ENCODE peak calls at places on chromosomes 11 and 22, in five cellular contexts. R is GM12878, T is A549, C is K562, Z is H1. V is an unnamed sample.

GRCh38 chr11:11215944-11216343 is 137.1 kb downstream of the CSNK2A3 start:
- DNase-seq in T (no peak), Z (no peak), C (no peak), R (no peak), V (peak)

GRCh38 chr11:35362571-35362980 is 56.8 kb downstream of the SLC1A2 start:
- DNase-seq in Z (no peak), R (no peak), T (no peak), C (no peak), V (no peak)

GRCh38 chr22:35044607-35045390 is 21.2 kb upstream of the ISX start:
- DNase-seq in Z (no peak), C (no peak), T (no peak), R (no peak), V (no peak)

GRCh38 chr11:14310696-14311095 is 48.3 kb downstream of the RRAS2 start:
- DNase-seq in Z (no peak), T (no peak), C (no peak), R (no peak), V (no peak)

GRCh38 chr11:45461514-45461913 is 175.4 kb upstream of the SYT13 start:
- DNase-seq in R (no peak), C (no peak), Z (no peak), T (no peak), V (no peak)

GRCh38 chr11:112478806-112479205 is 218.1 kb upstream of the PLET1 start:
- DNase-seq in C (no peak), R (no peak), Z (no peak), T (no peak), V (no peak)

GRCh38 chr11:96001037-96001436 is 77.1 kb upstream of the MTMR2 start:
- DNase-seq in T (no peak), R (no peak), Z (no peak), C (no peak), V (no peak)

GRCh38 chr11:35257287-35257686 is 118.3 kb downstream of the CD44 start:
- DNase-seq in R (peak), Z (no peak), C (no peak), T (no peak), V (no peak)

GRCh38 chr11:6315811-6316425 is 4.4 kb downstream of the CAVIN3 start:
- DNase-seq in C (peak), T (peak), Z (peak), R (no peak), V (peak)

GRCh38 chr11:1397146-1397861 is 7.6 kb downstream of the BRSK2 start:
- DNase-seq in Z (no peak), C (no peak), R (no peak), T (no peak), V (no peak)

GRCh38 chr11:22392561-22392960 is 54.4 kb downstream of the SLC17A6 start:
- DNase-seq in T (no peak), R (no peak), Z (no peak), C (no peak), V (no peak)

GRCh38 chr11:72103754-72104167 is 664 bp upstream of the LAMTOR1 start:
- DNase-seq in C (no peak), R (no peak), T (no peak), Z (no peak), V (no peak)

GRCh38 chr11:64094463-64095223 is 58.9 kb downstream of the FLRT1 start:
- DNase-seq in T (peak), Z (no peak), R (no peak), C (peak), V (no peak)

GRCh38 chr11:119786431-119787073 is 57.6 kb upstream of the NECTIN1 start:
- DNase-seq in T (no peak), R (peak), C (no peak), Z (no peak), V (no peak)

GRCh38 chr11:85803920-85804319 is 7.0 kb downstream of the SYTL2 start:
- DNase-seq in Z (no peak), R (no peak), C (no peak), T (no peak), V (no peak)

GRCh38 chr11:130652671-130653335 is 204.4 kb downstream of the ADAMTS15 start:
- DNase-seq in C (no peak), T (no peak), R (no peak), Z (peak), V (no peak)

GRCh38 chr22:35637943-35638342 is 10.3 kb upstream of the APOL6 start:
- DNase-seq in R (no peak), C (no peak), T (no peak), Z (no peak), V (no peak)

GRCh38 chr11:117387992-117388765 is 60.5 kb downstream of the CEP164 start:
- DNase-seq in R (no peak), Z (no peak), C (no peak), T (no peak), V (no peak)

GRCh38 chr11:130776044-130776390 is 140.3 kb downstream of the SNX19 start:
- DNase-seq in Z (no peak), C (no peak), R (no peak), T (no peak), V (no peak)

GRCh38 chr11:74844072-74844471 is 95.4 kb downstream of the RNF169 start:
- DNase-seq in T (no peak), Z (no peak), C (no peak), R (no peak), V (no peak)

GRCh38 chr22:26718905-26719304 is 61.5 kb downstream of the MIAT start:
- DNase-seq in T (peak), R (no peak), C (no peak), Z (no peak), V (no peak)

GRCh38 chr11:118620529-118621070 is 13.2 kb downstream of the PHLDB1 start:
- DNase-seq in C (peak), Z (no peak), R (no peak), T (no peak), V (peak)

GRCh38 chr11:118621071-118621815 is 13.8 kb downstream of the PHLDB1 start:
- DNase-seq in Z (peak), T (no peak), C (peak), R (no peak), V (peak)

GRCh38 chr11:118621898-118622375 is 14.5 kb downstream of the PHLDB1 start:
- DNase-seq in T (no peak), Z (no peak), C (no peak), R (no peak), V (no peak)

GRCh38 chr11:118623291-118623655 is 15.9 kb downstream of the PHLDB1 start:
- DNase-seq in R (no peak), C (no peak), T (peak), Z (no peak), V (peak)

GRCh38 chr11:118622376-118623290 is 15.2 kb downstream of the PHLDB1 start:
- DNase-seq in C (no peak), T (peak), R (no peak), Z (no peak), V (no peak)
- TF ChIP-seq KDM1A in C (no peak), T (no peak), R (no peak), Z (no peak), V (no peak)

GRCh38 chr11:56624661-56625110 is 10.0 kb upstream of the OR5M1 start:
- DNase-seq in T (peak), C (peak), Z (no peak), R (peak), V (peak)
- TF ChIP-seq KDM1A in T (no peak), C (no peak), Z (no peak), R (no peak), V (no peak)

GRCh38 chr22:32957093-32957835 is 100.9 kb downstream of the SYN3 start:
- DNase-seq in Z (no peak), C (no peak), T (no peak), R (no peak), V (no peak)

GRCh38 chr22:32958021-32958420 is 100.2 kb downstream of the SYN3 start:
- DNase-seq in C (no peak), T (no peak), Z (no peak), R (no peak), V (no peak)
- TF ChIP-seq KDM1A in C (no peak), T (no peak), Z (no peak), R (no peak), V (no peak)

GRCh38 chr22:21699643-21700042 is 33.8 kb downstream of the PPIL2 start:
- DNase-seq in T (no peak), Z (no peak), C (peak), R (no peak), V (no peak)

GRCh38 chr22:21700822-21701221 is 34.8 kb downstream of the YPEL1 start:
- DNase-seq in Z (no peak), C (no peak), T (no peak), R (no peak), V (no peak)

GRCh38 chr22:21697021-21697771 is 31.4 kb downstream of the PPIL2 start:
- DNase-seq in Z (no peak), T (no peak), R (no peak), C (peak), V (no peak)

GRCh38 chr22:21697866-21698265 is 32.1 kb downstream of the PPIL2 start:
- DNase-seq in R (no peak), T (no peak), C (peak), Z (no peak), V (no peak)

GRCh38 chr22:21698430-21699329 is 32.9 kb downstream of the PPIL2 start:
- DNase-seq in C (peak), R (no peak), Z (no peak), T (no peak), V (no peak)
- TF ChIP-seq KDM1A in C (no peak), R (no peak), Z (no peak), T (no peak), V (no peak)

GRCh38 chr11:36501236-36501635 is 8.8 kb downstream of the TRAF6 start:
- DNase-seq in R (no peak), C (no peak), T (no peak), Z (no peak), V (no peak)
- TF ChIP-seq KDM1A in R (no peak), C (no peak), T (no peak), Z (no peak), V (no peak)

V was measured in HepG2.